ENCODE peak calls at places on chromosomes 12 and 14, in five cellular contexts. T, Y, E, R and M are unnamed samples.
A peak's percentile ranks its signal among the peaks of the same experiment; 100 is the strongest.

GRCh38 chr14:68451676-68452387 is 341.0 kb downstream of the ZFP36L1 start:
- DNase-seq in T (no peak), R (no peak), Y (peak; percentile 36), E (no peak), M (peak; percentile 47)

GRCh38 chr12:570237-570925 is 92.9 kb downstream of the NINJ2 start:
- DNase-seq in R (no peak), T (peak; percentile 77), E (peak; percentile 75), Y (peak; percentile 92), M (peak; percentile 88)

GRCh38 chr12:23694920-23695319 is 254.6 kb downstream of the SOX5 start:
- DNase-seq in E (no peak), Y (no peak), T (no peak), R (no peak), M (no peak)

GRCh38 chr12:15050664-15051063 is 77.8 kb downstream of the PDE6H start:
- DNase-seq in E (no peak), Y (no peak), T (no peak), R (no peak), M (no peak)

GRCh38 chr14:34027990-34028490 is 77.2 kb upstream of the EGLN3 start:
- DNase-seq in R (no peak), E (no peak), Y (no peak), T (no peak), M (no peak)

GRCh38 chr12:119171691-119172090 is 7.0 kb upstream of the HSPB8 start:
- DNase-seq in Y (no peak), E (no peak), T (no peak), R (no peak), M (no peak)

GRCh38 chr12:46372131-46372851 is at the start of gene SLC38A2:
- DNase-seq in R (peak; percentile 88), T (peak; percentile 99), E (peak; percentile 99), Y (peak; percentile 99), M (peak; percentile 99)

GRCh38 chr14:22689186-22689585 is 45.0 kb upstream of the OR6J1 start:
- DNase-seq in T (no peak), E (no peak), Y (no peak), R (no peak), M (no peak)

GRCh38 chr14:64807588-64807987 is 72.1 kb downstream of the SPTB start:
- DNase-seq in E (no peak), R (no peak), T (no peak), Y (peak; percentile 65), M (no peak)

GRCh38 chr14:23539209-23539866 is 12.2 kb downstream of the ZFHX2 start:
- DNase-seq in T (no peak), E (no peak), R (no peak), Y (no peak), M (no peak)

GRCh38 chr14:99327458-99328250 is 55.7 kb upstream of the BCL11B start:
- DNase-seq in R (no peak), Y (no peak), T (no peak), E (no peak), M (no peak)

GRCh38 chr12:68376901-68377300 is 44.7 kb upstream of the MDM1 start:
- DNase-seq in E (no peak), R (no peak), T (no peak), Y (no peak), M (no peak)

GRCh38 chr14:22822017-22822618 is 6.9 kb upstream of the SLC7A7 start:
- DNase-seq in T (no peak), E (no peak), R (no peak), Y (no peak), M (peak; percentile 69)

GRCh38 chr14:78785265-78785664 is 615.1 kb downstream of the NRXN3 start:
- DNase-seq in T (no peak), R (no peak), E (no peak), Y (no peak), M (no peak)

GRCh38 chr12:42716521-42716920 is 127.0 kb upstream of the PRICKLE1 start:
- DNase-seq in Y (peak; percentile 64), R (no peak), T (no peak), E (no peak), M (no peak)

GRCh38 chr12:19915392-19916192 is 452.7 kb upstream of the PDE3A start:
- DNase-seq in T (no peak), E (no peak), Y (no peak), R (no peak), M (no peak)

GRCh38 chr12:98863167-98863566 is 218.1 kb downstream of the APAF1 start:
- DNase-seq in R (no peak), Y (no peak), E (no peak), T (no peak), M (no peak)

GRCh38 chr14:92215579-92215978 is 93.8 kb downstream of the CPSF2 start:
- DNase-seq in Y (no peak), R (no peak), T (no peak), E (no peak), M (no peak)

GRCh38 chr14:95452176-95452889 is 64.1 kb downstream of the SYNE3 start:
- DNase-seq in E (no peak), Y (no peak), R (no peak), T (no peak), M (no peak)

GRCh38 chr14:90521121-90521929 is 124.5 kb downstream of the CALM1 start:
- DNase-seq in T (peak; percentile 55), R (no peak), Y (no peak), E (peak; percentile 59), M (no peak)

GRCh38 chr14:89537911-89538310 is 120.9 kb upstream of the FOXN3 start:
- DNase-seq in E (no peak), T (no peak), Y (no peak), R (no peak), M (no peak)

GRCh38 chr12:113655919-113656318 is 184.2 kb upstream of the LHX5 start:
- DNase-seq in T (no peak), E (no peak), Y (no peak), R (no peak), M (no peak)

GRCh38 chr12:95790025-95790911 is at the start of gene NTN4:
- DNase-seq in T (peak; percentile 69), R (no peak), E (peak; percentile 65), Y (peak; percentile 69), M (peak; percentile 74)

GRCh38 chr14:60650382-60650961 is 1.2 kb upstream of the SIX1 start:
- DNase-seq in R (no peak), E (no peak), Y (peak; percentile 63), T (no peak), M (no peak)

GRCh38 chr12:62621239-62621638 is 154.6 kb downstream of the MON2 start:
- DNase-seq in E (no peak), T (no peak), Y (no peak), R (no peak), M (no peak)

GRCh38 chr14:74843653-74844052 is 32.3 kb downstream of the PROX2 start:
- DNase-seq in T (no peak), E (no peak), R (no peak), Y (no peak), M (no peak)

GRCh38 chr12:132606927-132607326 is 3.5 kb downstream of the LRCOL1 start:
- DNase-seq in T (no peak), E (no peak), Y (peak; percentile 26), R (no peak), M (no peak)

GRCh38 chr14:30993071-30993470 is 32.4 kb upstream of the AP4S1 start:
- DNase-seq in E (no peak), T (no peak), R (no peak), Y (no peak), M (no peak)

GRCh38 chr12:120944645-120945217 is 33.6 kb upstream of the HNF1A start:
- DNase-seq in T (peak; percentile 67), Y (peak; percentile 58), R (no peak), E (peak; percentile 64), M (peak; percentile 43)

GRCh38 chr14:63394856-63395255 is 76.1 kb upstream of the GPHB5 start:
- DNase-seq in Y (no peak), T (no peak), R (no peak), E (no peak), M (no peak)

GRCh38 chr12:124554429-124555029 is 12.9 kb downstream of the NCOR2 start:
- DNase-seq in E (no peak), Y (peak; percentile 73), R (no peak), T (no peak), M (no peak)

GRCh38 chr14:58805057-58805456 is 167.3 kb downstream of the DACT1 start:
- DNase-seq in E (no peak), T (no peak), R (no peak), Y (no peak), M (no peak)

GRCh38 chr14:95520346-95520745 is 3.9 kb upstream of the SYNE3 start:
- DNase-seq in Y (no peak), T (no peak), R (no peak), E (no peak), M (no peak)

GRCh38 chr12:19411234-19412221 is 27.8 kb upstream of the AEBP2 start:
- DNase-seq in Y (no peak), E (no peak), T (no peak), R (no peak), M (no peak)

GRCh38 chr14:81198651-81199050 is 22.1 kb downstream of the GTF2A1 start:
- DNase-seq in E (no peak), T (no peak), Y (no peak), R (no peak), M (no peak)
- TF ChIP-seq CTCF in E (no peak), T (no peak), Y (no peak), R (no peak), M (no peak)

GRCh38 chr12:57726151-57726883 is 12.2 kb downstream of the AGAP2 start:
- DNase-seq in R (peak; percentile 21), E (peak; percentile 84), T (peak; percentile 74), Y (peak; percentile 85), M (peak; percentile 84)

GRCh38 chr12:57727758-57728395 is 10.7 kb downstream of the AGAP2 start:
- DNase-seq in T (no peak), E (no peak), R (no peak), Y (no peak), M (peak; percentile 39)

GRCh38 chr12:57725851-57726150 is 12.7 kb downstream of the AGAP2 start:
- DNase-seq in T (no peak), R (no peak), E (no peak), Y (no peak), M (no peak)

GRCh38 chr12:57724936-57725740 is 13.4 kb downstream of the AGAP2 start:
- DNase-seq in R (no peak), E (no peak), T (no peak), Y (no peak), M (no peak)

GRCh38 chr12:57726884-57727757 is 11.4 kb downstream of the AGAP2 start:
- DNase-seq in T (peak; percentile 47), E (peak; percentile 66), Y (peak; percentile 82), R (no peak), M (no peak)
- H3K27me3 ChIP-seq in T (peaks cover 72% of the 10 kb centered on the region), E (peaks cover 4% of the 10 kb centered on the region), Y (peaks cover 42% of the 10 kb centered on the region), R (no peaks in the 10 kb centered on the region), M (peaks cover 8% of the 10 kb centered on the region)

DNA sequence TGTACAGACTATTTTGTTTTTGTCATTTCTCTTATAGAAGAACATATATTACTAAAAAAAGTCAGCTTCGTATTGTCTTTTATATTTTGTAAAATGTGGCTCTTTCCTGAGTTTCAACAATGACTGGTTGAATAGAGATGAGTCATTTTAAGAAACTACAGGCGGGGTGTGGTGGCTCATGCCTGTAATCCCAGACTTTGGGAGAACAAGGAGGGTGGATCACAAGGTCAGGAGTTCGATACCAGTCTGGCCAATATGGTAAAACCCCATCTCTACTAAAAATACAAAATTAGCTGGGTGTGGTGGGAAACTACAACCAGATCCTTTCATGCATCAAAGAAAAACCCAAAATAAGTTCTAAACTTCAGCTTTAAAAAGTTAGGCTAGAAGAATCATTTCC is 28.8 kb downstream of the HECTD4 start:
- DNase-seq in T (no peak), R (no peak), Y (no peak), E (no peak), M (no peak)
- TF ChIP-seq CTCF in T (no peak), R (no peak), Y (no peak), E (no peak), M (no peak)

GRCh38 chr12:54587315-54587821 is 1.1 kb downstream of the PPP1R1A start:
- DNase-seq in T (peak; percentile 28), R (no peak), Y (peak; percentile 85), E (no peak), M (no peak)
- H3K27me3 ChIP-seq in T (peaks cover 40% of the 10 kb centered on the region), R (no peaks in the 10 kb centered on the region), Y (no peaks in the 10 kb centered on the region), E (peaks cover 43% of the 10 kb centered on the region), M (no peaks in the 10 kb centered on the region)